ENCODE peak calls at places on chromosomes 16 and 17, in nine cellular contexts. S, D, L, I, O, R, G, P and Q are unnamed samples.
A peak's percentile ranks its signal among the peaks of the same experiment; 100 is the strongest.

GRCh38 chr17:61503961-61504360 is 51.7 kb downstream of the TBX4 start:
- DNase-seq in S (no peak), D (no peak), L (no peak), I (no peak), O (no peak), R (no peak), G (no peak), P (no peak), Q (no peak)

GRCh38 chr16:83933885-83934683 is 19.0 kb upstream of the OSGIN1 start:
- DNase-seq in S (no peak), D (peak; percentile 47), L (no peak), I (no peak), O (no peak), R (no peak), G (peak; percentile 31), P (no peak), Q (no peak)

GRCh38 chr16:87202346-87202745 is 114.8 kb downstream of the C16orf95 start:
- DNase-seq in S (no peak), D (no peak), L (no peak), I (no peak), O (no peak), R (no peak), G (no peak), P (no peak), Q (no peak)

GRCh38 chr17:17344507-17345293 is 41.5 kb downstream of the NT5M start:
- DNase-seq in S (no peak), D (no peak), L (no peak), I (no peak), O (no peak), R (no peak), G (no peak), P (no peak), Q (no peak)

GRCh38 chr17:74008196-74008595 is 195.3 kb upstream of the RPL38 start:
- DNase-seq in S (no peak), D (no peak), L (no peak), I (peak; percentile 39), O (no peak), R (no peak), G (peak; percentile 12), P (peak; percentile 6), Q (no peak)

GRCh38 chr17:31900877-31901276 is 631 bp downstream of the UTP6 start:
- DNase-seq in S (no peak), D (no peak), L (no peak), I (no peak), O (no peak), R (no peak), G (peak; percentile 34), P (no peak), Q (no peak)

GRCh38 chr16:1019234-1019933 is 37.8 kb downstream of the SOX8 start:
- DNase-seq in S (no peak), D (peak; percentile 68), L (no peak), I (no peak), O (no peak), R (no peak), G (no peak), P (no peak), Q (no peak)

GRCh38 chr17:72580321-72581127 is 459.7 kb downstream of the SOX9 start:
- DNase-seq in S (no peak), D (no peak), L (no peak), I (no peak), O (peak; percentile 43), R (no peak), G (no peak), P (no peak), Q (no peak)

GRCh38 chr17:2297023-2297422 is 6.6 kb downstream of the SMG6 start:
- DNase-seq in S (no peak), D (no peak), L (no peak), I (no peak), O (no peak), R (no peak), G (no peak), P (no peak), Q (no peak)

GRCh38 chr16:55678061-55678935 is 22.5 kb downstream of the SLC6A2 start:
- DNase-seq in S (no peak), D (peak; percentile 46), L (no peak), I (no peak), O (no peak), R (no peak), G (no peak), P (no peak), Q (no peak)

GRCh38 chr17:3828151-3828851 is 17.7 kb downstream of the NCBP3 start:
- DNase-seq in S (no peak), D (no peak), L (no peak), I (no peak), O (no peak), R (no peak), G (peak; percentile 42), P (no peak), Q (no peak)

GRCh38 chr17:77391668-77392375 is 251.1 kb downstream of the SEC14L1 start:
- DNase-seq in S (no peak), D (no peak), L (peak; percentile 95), I (no peak), O (no peak), R (no peak), G (no peak), P (peak; percentile 54), Q (peak; percentile 55)

GRCh38 chr16:27780468-27781194 is 230.7 kb downstream of the KATNIP start:
- DNase-seq in S (no peak), D (no peak), L (no peak), I (no peak), O (no peak), R (no peak), G (no peak), P (no peak), Q (no peak)

GRCh38 chr16:11604783-11605563 is 18.3 kb upstream of the LITAF start:
- DNase-seq in S (no peak), D (no peak), L (no peak), I (no peak), O (no peak), R (no peak), G (no peak), P (no peak), Q (no peak)

GRCh38 chr16:83953796-83954576 is 946 bp downstream of the OSGIN1 start:
- DNase-seq in S (no peak), D (no peak), L (no peak), I (no peak), O (peak; percentile 4), R (no peak), G (no peak), P (no peak), Q (no peak)

GRCh38 chr16:66457888-66458287 is 30.8 kb downstream of the BEAN1 start:
- DNase-seq in S (no peak), D (no peak), L (no peak), I (no peak), O (no peak), R (no peak), G (no peak), P (no peak), Q (no peak)

GRCh38 chr16:11208916-11209665 is 46.9 kb downstream of the SOCS1 start:
- DNase-seq in S (no peak), D (no peak), L (no peak), I (no peak), O (no peak), R (no peak), G (peak; percentile 84), P (no peak), Q (no peak)

GRCh38 chr17:48995871-48996695 is 1.1 kb upstream of the IGF2BP1 start:
- DNase-seq in S (no peak), D (no peak), L (no peak), I (peak; percentile 84), O (peak; percentile 30), R (no peak), G (no peak), P (no peak), Q (no peak)

GRCh38 chr17:62090868-62091267 is 25.8 kb upstream of the MED13 start:
- DNase-seq in S (no peak), D (no peak), L (no peak), I (no peak), O (no peak), R (no peak), G (no peak), P (no peak), Q (no peak)

GRCh38 chr16:55328611-55329569 is 4.9 kb downstream of the IRX6 start:
- DNase-seq in S (no peak), D (no peak), L (no peak), I (no peak), O (no peak), R (no peak), G (no peak), P (no peak), Q (no peak)